ENCODE peak calls at places on chromosomes 5 and 9, in six cellular contexts. One of them, this sample, is unnamed.

GRCh38 chr5:181134259-181134658 is 3.3 kb upstream of the OR2V1 start:
- DNase-seq in uterus: no peak
- DNase-seq in fibroblast of mammary gland: no peak
- DNase-seq in IMR-90: no peak
- DNase-seq in progenitor cell of endocrine pancreas: no peak
- DNase-seq in AG04450: no peak
- DNase-seq in this sample: no peak

GRCh38 chr5:166617507-166617906 is 1673.9 kb upstream of the WWC1 start:
- DNase-seq in progenitor cell of endocrine pancreas: no peak
- DNase-seq in fibroblast of mammary gland: no peak
- DNase-seq in IMR-90: no peak
- DNase-seq in AG04450: no peak
- DNase-seq in uterus: no peak
- DNase-seq in this sample: no peak

GRCh38 chr9:83280790-83281189 is 217.8 kb upstream of the RASEF start:
- DNase-seq in fibroblast of mammary gland: no peak
- DNase-seq in AG04450: no peak
- DNase-seq in IMR-90: no peak
- DNase-seq in uterus: no peak
- DNase-seq in progenitor cell of endocrine pancreas: no peak
- DNase-seq in this sample: no peak

GRCh38 chr9:123985869-123986268 is 25.7 kb upstream of the LHX2 start:
- DNase-seq in AG04450: no peak
- DNase-seq in IMR-90: no peak
- DNase-seq in progenitor cell of endocrine pancreas: no peak
- DNase-seq in uterus: no peak
- DNase-seq in fibroblast of mammary gland: no peak
- DNase-seq in this sample: no peak

GRCh38 chr5:56110646-56111403 is 116.1 kb upstream of the IL6ST start:
- DNase-seq in fibroblast of mammary gland: no peak
- DNase-seq in AG04450: no peak
- DNase-seq in uterus: no peak
- DNase-seq in IMR-90: peak; percentile 46
- DNase-seq in progenitor cell of endocrine pancreas: no peak
- DNase-seq in this sample: no peak

GRCh38 chr5:117731445-117731844 is 1156.8 kb upstream of the SEMA6A start:
- DNase-seq in uterus: no peak
- DNase-seq in IMR-90: peak; percentile 22
- DNase-seq in fibroblast of mammary gland: no peak
- DNase-seq in AG04450: no peak
- DNase-seq in progenitor cell of endocrine pancreas: no peak
- DNase-seq in this sample: peak; percentile 23

GRCh38 chr9:93576296-93577044 is at the start of gene PHF2:
- DNase-seq in fibroblast of mammary gland: no peak
- DNase-seq in IMR-90: no peak
- DNase-seq in progenitor cell of endocrine pancreas: no peak
- DNase-seq in uterus: peak; percentile 43
- DNase-seq in AG04450: no peak
- DNase-seq in this sample: no peak

GRCh38 chr9:15693701-15694100 is 140.9 kb downstream of the CCDC171 start:
- DNase-seq in uterus: no peak
- DNase-seq in AG04450: no peak
- DNase-seq in fibroblast of mammary gland: no peak
- DNase-seq in progenitor cell of endocrine pancreas: no peak
- DNase-seq in IMR-90: no peak
- DNase-seq in this sample: no peak

GRCh38 chr9:135741276-135742219 is 39.6 kb downstream of the KCNT1 start:
- DNase-seq in uterus: no peak
- DNase-seq in progenitor cell of endocrine pancreas: no peak
- DNase-seq in AG04450: no peak
- DNase-seq in fibroblast of mammary gland: no peak
- DNase-seq in IMR-90: no peak
- DNase-seq in this sample: no peak

GRCh38 chr9:135335691-135336181 is 143.8 kb upstream of the PPP1R26 start:
- DNase-seq in AG04450: no peak
- DNase-seq in uterus: no peak
- DNase-seq in progenitor cell of endocrine pancreas: no peak
- DNase-seq in IMR-90: no peak
- DNase-seq in fibroblast of mammary gland: no peak
- DNase-seq in this sample: no peak

GRCh38 chr9:34927061-34927460 is 31.0 kb upstream of the PHF24 start:
- DNase-seq in uterus: no peak
- DNase-seq in AG04450: no peak
- DNase-seq in progenitor cell of endocrine pancreas: no peak
- DNase-seq in fibroblast of mammary gland: no peak
- DNase-seq in IMR-90: no peak
- DNase-seq in this sample: no peak

GRCh38 chr5:16807475-16807874 is 128.6 kb downstream of the MYO10 start:
- DNase-seq in progenitor cell of endocrine pancreas: no peak
- DNase-seq in IMR-90: no peak
- DNase-seq in AG04450: no peak
- DNase-seq in uterus: no peak
- DNase-seq in fibroblast of mammary gland: peak; percentile 25
- DNase-seq in this sample: no peak

GRCh38 chr5:773517-774264 is 10.8 kb downstream of the ZDHHC11B start:
- DNase-seq in IMR-90: no peak
- DNase-seq in AG04450: no peak
- DNase-seq in progenitor cell of endocrine pancreas: no peak
- DNase-seq in fibroblast of mammary gland: no peak
- DNase-seq in uterus: no peak
- DNase-seq in this sample: no peak

GRCh38 chr5:65117525-65117924 is 348.8 kb downstream of the CWC27 start:
- DNase-seq in uterus: no peak
- DNase-seq in progenitor cell of endocrine pancreas: no peak
- DNase-seq in AG04450: no peak
- DNase-seq in fibroblast of mammary gland: no peak
- DNase-seq in IMR-90: no peak
- DNase-seq in this sample: no peak

GRCh38 chr5:42988568-42988967 is 51.6 kb downstream of the ANXA2R start:
- DNase-seq in IMR-90: no peak
- DNase-seq in fibroblast of mammary gland: no peak
- DNase-seq in AG04450: no peak
- DNase-seq in uterus: no peak
- DNase-seq in progenitor cell of endocrine pancreas: no peak
- DNase-seq in this sample: no peak

GRCh38 chr9:72207278-72207677 is 58.0 kb downstream of the GDA start:
- DNase-seq in progenitor cell of endocrine pancreas: no peak
- DNase-seq in AG04450: no peak
- DNase-seq in fibroblast of mammary gland: no peak
- DNase-seq in IMR-90: no peak
- DNase-seq in uterus: no peak
- DNase-seq in this sample: no peak

GRCh38 chr5:60349891-60350415 is 350.0 kb downstream of the DEPDC1B start:
- DNase-seq in fibroblast of mammary gland: no peak
- DNase-seq in AG04450: no peak
- DNase-seq in uterus: no peak
- DNase-seq in IMR-90: no peak
- DNase-seq in progenitor cell of endocrine pancreas: no peak
- DNase-seq in this sample: no peak

GRCh38 chr5:65861830-65862241 is 64.5 kb upstream of the ERBIN start:
- DNase-seq in uterus: no peak
- DNase-seq in AG04450: peak; percentile 71
- DNase-seq in IMR-90: peak; percentile 92
- DNase-seq in fibroblast of mammary gland: peak; percentile 76
- DNase-seq in progenitor cell of endocrine pancreas: no peak
- DNase-seq in this sample: peak; percentile 93

GRCh38 chr5:135569755-135570452 is 8.9 kb downstream of the CXCL14 start:
- DNase-seq in IMR-90: peak; percentile 36
- DNase-seq in AG04450: no peak
- DNase-seq in fibroblast of mammary gland: peak; percentile 33
- DNase-seq in progenitor cell of endocrine pancreas: peak; percentile 33
- DNase-seq in uterus: no peak
- DNase-seq in this sample: no peak

GRCh38 chr5:107873877-107874276 is 203.1 kb upstream of the EFNA5 start:
- DNase-seq in AG04450: no peak
- DNase-seq in uterus: no peak
- DNase-seq in progenitor cell of endocrine pancreas: no peak
- DNase-seq in IMR-90: no peak
- DNase-seq in fibroblast of mammary gland: no peak
- DNase-seq in this sample: no peak

GRCh38 chr5:994821-995220 is 13.8 kb upstream of the NKD2 start:
- DNase-seq in AG04450: no peak
- DNase-seq in fibroblast of mammary gland: no peak
- DNase-seq in uterus: peak; percentile 8
- DNase-seq in progenitor cell of endocrine pancreas: peak; percentile 6
- DNase-seq in IMR-90: no peak
- DNase-seq in this sample: no peak

GRCh38 chr5:36701085-36701691 is 94.8 kb downstream of the SLC1A3 start:
- DNase-seq in IMR-90: no peak
- DNase-seq in uterus: no peak
- DNase-seq in progenitor cell of endocrine pancreas: no peak
- DNase-seq in AG04450: no peak
- DNase-seq in fibroblast of mammary gland: no peak
- DNase-seq in this sample: no peak

GRCh38 chr9:122642226-122642625 is 15.2 kb downstream of the OR1B1 start:
- DNase-seq in uterus: no peak
- DNase-seq in fibroblast of mammary gland: no peak
- DNase-seq in IMR-90: no peak
- DNase-seq in AG04450: no peak
- DNase-seq in progenitor cell of endocrine pancreas: no peak
- DNase-seq in this sample: no peak

GRCh38 chr5:139985733-139986132 is 57.4 kb downstream of the NRG2 start:
- DNase-seq in uterus: no peak
- DNase-seq in fibroblast of mammary gland: peak; percentile 78
- DNase-seq in AG04450: peak; percentile 3
- DNase-seq in IMR-90: peak; percentile 68
- DNase-seq in progenitor cell of endocrine pancreas: no peak
- DNase-seq in this sample: no peak

GRCh38 chr5:174378116-174378874 is 332.8 kb downstream of the NSG2 start:
- DNase-seq in AG04450: no peak
- DNase-seq in IMR-90: no peak
- DNase-seq in fibroblast of mammary gland: no peak
- DNase-seq in uterus: no peak
- DNase-seq in progenitor cell of endocrine pancreas: no peak
- DNase-seq in this sample: no peak

GRCh38 chr5:87099246-87099914 is 168.3 kb upstream of the RASA1 start:
- DNase-seq in uterus: no peak
- DNase-seq in IMR-90: no peak
- DNase-seq in fibroblast of mammary gland: no peak
- DNase-seq in progenitor cell of endocrine pancreas: no peak
- DNase-seq in AG04450: no peak
- DNase-seq in this sample: no peak

GRCh38 chr5:169063269-169063919 is 237.5 kb downstream of the SLIT3 start:
- DNase-seq in uterus: no peak
- DNase-seq in AG04450: no peak
- DNase-seq in fibroblast of mammary gland: no peak
- DNase-seq in progenitor cell of endocrine pancreas: no peak
- DNase-seq in IMR-90: no peak
- DNase-seq in this sample: no peak

GRCh38 chr5:18321516-18321915 is 687.3 kb downstream of the TAF11L14 start:
- DNase-seq in IMR-90: no peak
- DNase-seq in uterus: no peak
- DNase-seq in AG04450: no peak
- DNase-seq in fibroblast of mammary gland: no peak
- DNase-seq in progenitor cell of endocrine pancreas: no peak
- DNase-seq in this sample: no peak

GRCh38 chr5:32961066-32961429 is 249.9 kb downstream of the NPR3 start:
- DNase-seq in progenitor cell of endocrine pancreas: no peak
- DNase-seq in uterus: no peak
- DNase-seq in AG04450: no peak
- DNase-seq in fibroblast of mammary gland: peak; percentile 25
- DNase-seq in IMR-90: peak; percentile 31
- DNase-seq in this sample: no peak

GRCh38 chr5:93421987-93422391 is 159.0 kb downstream of the NR2F1-AS1 start:
- DNase-seq in AG04450: no peak
- DNase-seq in progenitor cell of endocrine pancreas: no peak
- DNase-seq in fibroblast of mammary gland: no peak
- DNase-seq in IMR-90: no peak
- DNase-seq in uterus: no peak
- DNase-seq in this sample: no peak

GRCh38 chr9:98780059-98780749 is 16.2 kb downstream of the ANKS6 start:
- DNase-seq in AG04450: no peak
- DNase-seq in IMR-90: no peak
- DNase-seq in progenitor cell of endocrine pancreas: no peak
- DNase-seq in uterus: no peak
- DNase-seq in fibroblast of mammary gland: no peak
- DNase-seq in this sample: no peak

GRCh38 chr9:89278997-89279739 is 31.8 kb upstream of the CKS2 start:
- DNase-seq in uterus: no peak
- DNase-seq in progenitor cell of endocrine pancreas: no peak
- DNase-seq in IMR-90: peak; percentile 71
- DNase-seq in fibroblast of mammary gland: peak; percentile 81
- DNase-seq in AG04450: peak; percentile 21
- DNase-seq in this sample: peak; percentile 41

GRCh38 chr9:112332272-112332671 is 1.1 kb downstream of the PTBP3 start:
- DNase-seq in progenitor cell of endocrine pancreas: no peak
- DNase-seq in IMR-90: no peak
- DNase-seq in fibroblast of mammary gland: no peak
- DNase-seq in uterus: no peak
- DNase-seq in AG04450: no peak
- DNase-seq in this sample: no peak

GRCh38 chr5:171418982-171419662 is at the start of gene FGF18:
- DNase-seq in progenitor cell of endocrine pancreas: no peak
- DNase-seq in fibroblast of mammary gland: peak; percentile 56
- DNase-seq in uterus: peak; percentile 49
- DNase-seq in AG04450: no peak
- DNase-seq in IMR-90: peak; percentile 51
- DNase-seq in this sample: peak; percentile 46
- TF ChIP-seq CTCF in progenitor cell of endocrine pancreas: no peak
- TF ChIP-seq CTCF in fibroblast of mammary gland: no peak
- TF ChIP-seq CTCF in uterus: no peak
- TF ChIP-seq CTCF in AG04450: no peak
- TF ChIP-seq CTCF in IMR-90: no peak
- TF ChIP-seq CTCF in this sample: no peak

GRCh38 chr9:17528859-17529258 is 50.0 kb upstream of the SH3GL2 start:
- DNase-seq in IMR-90: peak; percentile 10
- DNase-seq in fibroblast of mammary gland: peak; percentile 23
- DNase-seq in uterus: no peak
- DNase-seq in progenitor cell of endocrine pancreas: no peak
- DNase-seq in AG04450: no peak
- DNase-seq in this sample: no peak
- TF ChIP-seq CTCF in IMR-90: peak; percentile 50
- TF ChIP-seq CTCF in fibroblast of mammary gland: peak; percentile 32
- TF ChIP-seq CTCF in uterus: peak; percentile 24
- TF ChIP-seq CTCF in progenitor cell of endocrine pancreas: peak; percentile 60
- TF ChIP-seq CTCF in AG04450: peak; percentile 34
- TF ChIP-seq CTCF in this sample: peak; percentile 19

DNA sequence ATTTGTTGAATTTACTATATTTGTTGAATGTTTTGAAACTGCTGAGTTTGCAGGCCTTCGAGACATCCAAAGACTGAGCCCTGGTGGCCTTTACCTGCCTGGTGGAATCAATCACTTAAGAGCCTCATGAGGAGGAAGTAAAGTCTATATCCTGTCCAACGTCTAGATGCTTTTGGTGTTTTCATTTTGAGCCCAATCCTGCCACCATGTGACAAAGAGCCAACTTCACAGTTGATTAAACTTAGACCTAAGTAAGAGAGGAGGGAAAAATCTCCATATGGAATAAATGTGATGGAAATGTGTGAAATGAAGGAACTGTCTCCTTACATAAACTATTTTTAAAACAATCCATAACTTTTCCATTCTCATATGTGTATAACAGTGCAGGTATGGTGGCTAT is 220.1 kb downstream of the PRR16 start:
- DNase-seq in IMR-90: peak; percentile 33
- DNase-seq in uterus: no peak
- DNase-seq in fibroblast of mammary gland: peak; percentile 28
- DNase-seq in progenitor cell of endocrine pancreas: no peak
- DNase-seq in AG04450: no peak
- DNase-seq in this sample: no peak
- TF ChIP-seq CTCF in IMR-90: peak; percentile 35
- TF ChIP-seq CTCF in uterus: no peak
- TF ChIP-seq CTCF in fibroblast of mammary gland: no peak
- TF ChIP-seq CTCF in progenitor cell of endocrine pancreas: no peak
- TF ChIP-seq CTCF in AG04450: peak; percentile 11
- TF ChIP-seq CTCF in this sample: peak; percentile 2

GRCh38 chr5:130642461-130642860 is 522.6 kb downstream of the HINT1 start:
- DNase-seq in fibroblast of mammary gland: no peak
- DNase-seq in AG04450: no peak
- DNase-seq in IMR-90: no peak
- DNase-seq in uterus: no peak
- DNase-seq in progenitor cell of endocrine pancreas: no peak
- DNase-seq in this sample: no peak
- TF ChIP-seq CTCF in fibroblast of mammary gland: no peak
- TF ChIP-seq CTCF in AG04450: no peak
- TF ChIP-seq CTCF in IMR-90: no peak
- TF ChIP-seq CTCF in uterus: no peak
- TF ChIP-seq CTCF in progenitor cell of endocrine pancreas: no peak
- TF ChIP-seq CTCF in this sample: no peak

This sample was measured in AG09319.